ENCODE peak calls at places on chromosomes 16 and 17, in ten cellular contexts. X is MM.1S, Y is mammary epithelial cell, B is neuronal stem cell, A is fibroblast of lung, C is GM23248, N is DND-41, Z is mesendoderm, U is endodermal cell, K is mesenchymal stem cell. W is an unnamed sample.
A peak's percentile ranks its signal among the peaks of the same experiment; 100 is the strongest.

GRCh38 chr16:15427648-15428239 is 6.6 kb upstream of the BMERB1 start:
- DNase-seq in K (peak; percentile 77), B (no peak), U (peak; percentile 61), X (no peak), C (peak; percentile 90), N (peak; percentile 11), A (peak; percentile 81), Z (peak; percentile 37), Y (no peak), W (peak; percentile 57)

GRCh38 chr16:68885321-68885720 is 42.0 kb downstream of the TANGO6 start:
- DNase-seq in A (no peak), B (no peak), X (no peak), K (no peak), N (no peak), C (no peak), Y (no peak), U (no peak), Z (no peak), W (no peak)

GRCh38 chr16:49701867-49702494 is 153.9 kb downstream of the ZNF423 start:
- DNase-seq in C (peak; percentile 46), K (peak; percentile 9), X (no peak), U (peak; percentile 87), Y (no peak), B (peak; percentile 76), A (peak; percentile 43), N (no peak), Z (peak; percentile 80), W (peak; percentile 50)

GRCh38 chr17:64095144-64095882 is 34.6 kb downstream of the ERN1 start:
- DNase-seq in U (no peak), B (no peak), K (no peak), A (no peak), Y (peak; percentile 90), Z (no peak), N (no peak), C (no peak), X (no peak), W (peak; percentile 47)

GRCh38 chr17:37791434-37791833 is 46.6 kb upstream of the HNF1B start:
- DNase-seq in Y (peak; percentile 4), U (peak; percentile 70), K (peak; percentile 32), Z (peak; percentile 59), N (peak; percentile 42), C (peak; percentile 40), B (no peak), A (peak; percentile 28), X (peak; percentile 77), W (peak; percentile 73)

GRCh38 chr17:35152741-35153140 is 5.1 kb downstream of the UNC45B start:
- DNase-seq in K (no peak), A (no peak), Y (no peak), B (no peak), X (no peak), N (no peak), C (no peak), U (no peak), Z (no peak), W (no peak)

GRCh38 chr16:66334856-66335255 is 31.6 kb upstream of the CDH5 start:
- DNase-seq in X (no peak), A (no peak), Y (no peak), K (no peak), B (no peak), U (no peak), C (no peak), N (no peak), Z (no peak), W (no peak)

GRCh38 chr17:17422641-17423040 is 54.2 kb upstream of the MED9 start:
- DNase-seq in Z (no peak), K (no peak), N (no peak), X (no peak), A (no peak), C (no peak), U (no peak), Y (no peak), B (no peak), W (no peak)

GRCh38 chr17:76492989-76493501 is 8.2 kb downstream of the RHBDF2 start:
- DNase-seq in N (peak; percentile 44), X (peak; percentile 81), Z (no peak), B (no peak), K (peak; percentile 95), A (peak; percentile 75), C (peak; percentile 76), U (no peak), Y (peak; percentile 81), W (peak; percentile 65)

GRCh38 chr17:45279898-45280297 is 18.0 kb upstream of the SPATA32 start:
- DNase-seq in U (no peak), A (no peak), Z (no peak), Y (no peak), N (no peak), B (no peak), X (no peak), C (no peak), K (no peak), W (no peak)

DNA sequence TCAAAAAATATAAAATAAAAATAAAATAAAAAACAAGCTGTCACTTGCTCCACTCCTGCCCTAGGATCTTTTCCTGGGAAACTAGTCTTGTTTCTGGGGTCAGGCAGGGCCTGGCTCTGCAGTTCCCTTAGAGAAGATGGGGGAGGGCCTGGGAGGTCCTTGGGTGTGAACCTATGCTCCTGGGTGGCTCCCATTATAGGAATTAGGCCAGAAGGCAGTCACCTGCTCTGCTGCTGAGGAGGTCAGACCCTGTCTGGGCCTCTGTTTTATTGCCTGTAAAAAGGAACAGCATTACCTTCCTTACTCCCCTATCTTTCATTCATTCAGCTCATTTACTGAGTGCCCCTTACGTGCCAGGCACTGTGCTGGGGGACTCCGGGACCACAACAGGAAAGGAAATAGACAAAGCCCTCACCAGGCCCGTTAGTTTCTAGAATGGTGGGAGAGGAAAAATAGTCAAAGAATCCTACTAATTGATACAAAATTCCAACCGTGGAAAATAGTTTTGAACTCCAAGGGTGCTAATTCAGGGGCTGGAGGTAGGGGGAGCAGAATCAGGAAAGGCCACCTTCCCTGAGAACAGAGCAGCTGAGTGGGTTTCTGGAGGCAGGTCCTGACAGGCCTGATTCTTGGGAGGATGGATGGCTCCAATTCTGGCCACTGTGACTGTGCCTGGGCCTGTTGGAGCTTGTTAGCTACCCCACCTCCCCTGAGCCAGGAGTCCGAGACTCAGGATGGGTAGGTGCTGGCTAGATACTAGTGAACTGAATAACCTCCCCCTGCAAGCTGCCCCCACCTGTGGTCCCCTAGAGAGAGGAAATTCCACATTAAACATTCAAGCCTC is 1.3 kb upstream of the SLC46A1 start:
- DNase-seq in X (no peak), U (peak; percentile 89), B (no peak), Z (no peak), N (no peak), A (no peak), K (no peak), Y (peak; percentile 97), C (no peak), W (no peak)
- H3K4me1 ChIP-seq in X (no peaks in the 10 kb centered on the region), U (peaks cover 13% of the 10 kb centered on the region), B (peaks cover 7% of the 10 kb centered on the region), Z (peaks cover 23% of the 10 kb centered on the region), N (no peaks in the 10 kb centered on the region), A (peaks cover 2% of the 10 kb centered on the region), K (peaks cover 16% of the 10 kb centered on the region), Y (peaks cover 51% of the 10 kb centered on the region), C (no peaks in the 10 kb centered on the region), W (peaks cover 4% of the 10 kb centered on the region)

GRCh38 chr17:78825696-78826095 is 14.9 kb downstream of the USP36 start:
- DNase-seq in K (no peak), X (no peak), B (no peak), A (no peak), N (no peak), Y (no peak), C (no peak), U (no peak), Z (no peak), W (no peak)

GRCh38 chr17:78821961-78822360 is 18.7 kb downstream of the USP36 start:
- DNase-seq in A (peak; percentile 50), X (no peak), U (no peak), C (peak; percentile 18), K (no peak), B (no peak), Y (no peak), Z (no peak), N (no peak), W (no peak)

GRCh38 chr17:78824240-78824639 is 16.4 kb downstream of the USP36 start:
- DNase-seq in A (no peak), Y (no peak), N (no peak), U (no peak), K (no peak), Z (no peak), X (no peak), B (no peak), C (no peak), W (no peak)

GRCh38 chr17:78822552-78822951 is 18.1 kb downstream of the USP36 start:
- DNase-seq in B (no peak), Z (no peak), Y (no peak), U (no peak), A (peak; percentile 100), X (no peak), N (no peak), C (peak; percentile 99), K (peak; percentile 75), W (no peak)

DNA sequence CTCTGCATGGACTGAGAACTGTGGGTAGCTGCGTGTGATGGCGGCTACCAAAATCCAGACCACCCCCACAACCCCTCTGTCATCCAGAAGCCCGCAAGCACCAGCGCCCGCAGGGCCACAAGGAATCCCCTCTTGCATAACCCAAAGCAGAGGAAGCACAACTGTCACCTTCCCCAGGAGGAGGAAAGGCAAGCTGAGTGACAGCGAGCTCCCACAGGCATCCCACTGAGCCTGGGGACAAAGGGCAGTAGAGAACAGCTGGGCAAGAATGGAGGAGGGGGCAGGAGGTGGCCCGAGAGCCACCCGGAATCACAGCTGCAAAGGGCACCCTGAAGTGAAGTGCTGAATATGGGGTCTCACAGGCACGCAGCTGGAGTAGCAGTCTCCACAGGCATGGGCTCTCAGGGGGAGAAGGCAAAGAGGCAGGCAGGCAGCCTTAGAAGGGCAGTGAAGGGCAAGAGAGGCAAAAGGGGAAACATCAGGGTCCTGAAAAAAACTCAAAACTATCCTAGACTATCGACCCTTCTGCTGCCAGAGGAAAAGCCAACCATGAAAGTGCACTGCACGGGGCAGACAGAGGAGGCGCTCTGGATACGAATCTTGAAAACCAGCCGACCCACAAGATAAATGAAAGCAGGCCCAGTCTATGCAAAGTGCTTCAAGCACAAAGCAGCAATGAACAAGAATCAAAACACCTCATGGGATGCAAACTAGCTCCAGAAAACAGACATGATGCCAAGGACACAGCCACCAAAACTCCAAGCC is 17.1 kb downstream of the USP36 start:
- DNase-seq in Z (no peak), B (no peak), C (no peak), Y (no peak), U (no peak), X (no peak), K (no peak), A (no peak), N (no peak), W (no peak)
- H3K9ac ChIP-seq in Z (no peak overlapping the region), B (no peak overlapping the region), C (peak overlapping the region; percentile 47), Y (no peak overlapping the region), U (no peak overlapping the region), X (no peak overlapping the region), K (no peak overlapping the region), A (no peak overlapping the region), N (no peak overlapping the region), W (no peak overlapping the region)

GRCh38 chr17:47713980-47714689 is 18.9 kb upstream of the TBX21 start:
- DNase-seq in B (no peak), C (no peak), Z (no peak), X (peak; percentile 32), Y (no peak), A (no peak), K (no peak), N (no peak), U (peak; percentile 83), W (no peak)
- H3K27me3 ChIP-seq in B (no peaks in the 10 kb centered on the region), C (peaks cover 39% of the 10 kb centered on the region), Z (no peaks in the 10 kb centered on the region), X (peaks cover 47% of the 10 kb centered on the region), Y (peaks cover 7% of the 10 kb centered on the region), A (peaks cover 42% of the 10 kb centered on the region), K (peaks cover 45% of the 10 kb centered on the region), N (peaks cover 13% of the 10 kb centered on the region), U (peaks cover 11% of the 10 kb centered on the region), W (no peaks in the 10 kb centered on the region)

DNA sequence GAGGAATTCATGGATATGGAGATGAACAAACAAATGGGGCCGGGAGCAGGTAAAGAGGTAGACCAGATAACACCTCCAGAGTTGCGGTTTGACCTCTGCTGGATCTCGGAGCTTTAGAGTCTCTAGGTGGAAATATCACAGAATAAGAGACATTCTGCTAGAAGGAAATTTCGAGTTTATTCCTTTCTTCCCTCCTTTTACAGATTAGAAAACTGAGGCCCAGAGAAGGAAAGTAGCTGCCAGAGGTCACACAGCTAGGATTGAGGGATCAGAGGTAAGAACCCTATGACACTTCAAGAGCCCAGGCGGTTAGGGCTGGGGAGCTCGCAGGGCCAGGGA is 7.7 kb upstream of the COL1A1 start:
- DNase-seq in U (no peak), C (no peak), Y (no peak), A (no peak), N (no peak), X (no peak), B (no peak), K (no peak), Z (no peak), W (no peak)
- H3K4me1 ChIP-seq in U (peaks cover 24% of the 10 kb centered on the region), C (peaks cover 83% of the 10 kb centered on the region), Y (peaks cover 18% of the 10 kb centered on the region), A (peaks cover 63% of the 10 kb centered on the region), N (no peaks in the 10 kb centered on the region), X (peaks cover 11% of the 10 kb centered on the region), B (peaks cover 49% of the 10 kb centered on the region), K (peaks cover 66% of the 10 kb centered on the region), Z (peaks cover 25% of the 10 kb centered on the region), W (no peaks in the 10 kb centered on the region)

W was measured in colonic mucosa.